ENCODE peak calls at places on chromosomes 12 and 14, in four cellular contexts. One of them, this sample, is unnamed.

GRCh38 chr12:19168634-19169033 is 39.1 kb downstream of the PLEKHA5 start:
- DNase-seq in K562: no peak
- DNase-seq in A549: no peak
- DNase-seq in HepG2: no peak
- DNase-seq in this sample: no peak

GRCh38 chr14:54786191-54786755 is 116.4 kb downstream of the GCH1 start:
- DNase-seq in K562: no peak
- DNase-seq in HepG2: no peak
- DNase-seq in A549: no peak
- DNase-seq in this sample: no peak

GRCh38 chr12:83864064-83864463 is 1048.5 kb downstream of the SLC6A15 start:
- DNase-seq in HepG2: no peak
- DNase-seq in A549: no peak
- DNase-seq in K562: no peak
- DNase-seq in this sample: no peak

GRCh38 chr14:89853976-89854693 is 100.4 kb downstream of the EFCAB11 start:
- DNase-seq in A549: no peak
- DNase-seq in K562: no peak
- DNase-seq in HepG2: no peak
- DNase-seq in this sample: no peak

GRCh38 chr12:55827806-55828205 is 1.6 kb downstream of the DNAJC14 start:
- DNase-seq in HepG2: no peak
- DNase-seq in A549: no peak
- DNase-seq in K562: no peak
- DNase-seq in this sample: no peak

GRCh38 chr12:120783197-120783596 is 57.6 kb downstream of the ACADS start:
- DNase-seq in K562: no peak
- DNase-seq in HepG2: peak
- DNase-seq in A549: no peak
- DNase-seq in this sample: no peak

GRCh38 chr12:93798279-93798678 is 121.1 kb downstream of the CRADD start:
- DNase-seq in HepG2: no peak
- DNase-seq in A549: no peak
- DNase-seq in K562: no peak
- DNase-seq in this sample: no peak

GRCh38 chr14:28652782-28653181 is 113.8 kb upstream of the FOXG1 start:
- DNase-seq in K562: no peak
- DNase-seq in A549: peak
- DNase-seq in HepG2: no peak
- DNase-seq in this sample: no peak

GRCh38 chr14:106309423-106309822 is 783.0 kb downstream of the TMEM121 start:
- DNase-seq in A549: no peak
- DNase-seq in HepG2: no peak
- DNase-seq in K562: no peak
- DNase-seq in this sample: peak

GRCh38 chr12:59596232-59597143 is 659 bp downstream of the SLC16A7 start:
- DNase-seq in A549: peak
- DNase-seq in HepG2: peak
- DNase-seq in K562: no peak
- DNase-seq in this sample: peak

GRCh38 chr14:22903742-22904087 is 15.2 kb downstream of the RBM23 start:
- DNase-seq in K562: no peak
- DNase-seq in HepG2: no peak
- DNase-seq in A549: no peak
- DNase-seq in this sample: no peak

GRCh38 chr14:74401504-74402241 is 24.3 kb downstream of the SYNDIG1L start:
- DNase-seq in K562: peak
- DNase-seq in HepG2: no peak
- DNase-seq in A549: no peak
- DNase-seq in this sample: peak
- TF ChIP-seq POLR2AphosphoS2 in K562: no peak
- TF ChIP-seq POLR2AphosphoS2 in HepG2: no peak
- TF ChIP-seq POLR2AphosphoS2 in A549: no peak
- TF ChIP-seq POLR2AphosphoS2 in this sample: no peak

GRCh38 chr12:110421701-110422100 is 18.2 kb upstream of the ANAPC7 start:
- DNase-seq in HepG2: no peak
- DNase-seq in A549: no peak
- DNase-seq in K562: no peak
- DNase-seq in this sample: no peak
- H3K27ac ChIP-seq in HepG2: no peak
- H3K27ac ChIP-seq in A549: no peak
- H3K27ac ChIP-seq in K562: no peak
- H3K27ac ChIP-seq in this sample: no peak

GRCh38 chr12:52147983-52148540 is 43.8 kb downstream of the KRT80 start:
- DNase-seq in K562: no peak
- DNase-seq in HepG2: no peak
- DNase-seq in A549: peak
- DNase-seq in this sample: no peak

GRCh38 chr12:52147367-52147972 is 44.3 kb downstream of the KRT80 start:
- DNase-seq in K562: peak
- DNase-seq in A549: peak
- DNase-seq in HepG2: peak
- DNase-seq in this sample: no peak

GRCh38 chr12:52149651-52150241 is 42.1 kb downstream of the KRT80 start:
- DNase-seq in HepG2: no peak
- DNase-seq in A549: peak
- DNase-seq in K562: no peak
- DNase-seq in this sample: no peak

GRCh38 chr12:52148541-52149181 is 43.2 kb downstream of the KRT80 start:
- DNase-seq in HepG2: no peak
- DNase-seq in A549: peak
- DNase-seq in K562: no peak
- DNase-seq in this sample: no peak

GRCh38 chr12:52149182-52149641 is 42.6 kb downstream of the KRT80 start:
- DNase-seq in HepG2: no peak
- DNase-seq in K562: no peak
- DNase-seq in A549: no peak
- DNase-seq in this sample: no peak
- TF ChIP-seq POLR2AphosphoS2 in HepG2: no peak
- TF ChIP-seq POLR2AphosphoS2 in K562: no peak
- TF ChIP-seq POLR2AphosphoS2 in A549: no peak
- TF ChIP-seq POLR2AphosphoS2 in this sample: no peak

DNA sequence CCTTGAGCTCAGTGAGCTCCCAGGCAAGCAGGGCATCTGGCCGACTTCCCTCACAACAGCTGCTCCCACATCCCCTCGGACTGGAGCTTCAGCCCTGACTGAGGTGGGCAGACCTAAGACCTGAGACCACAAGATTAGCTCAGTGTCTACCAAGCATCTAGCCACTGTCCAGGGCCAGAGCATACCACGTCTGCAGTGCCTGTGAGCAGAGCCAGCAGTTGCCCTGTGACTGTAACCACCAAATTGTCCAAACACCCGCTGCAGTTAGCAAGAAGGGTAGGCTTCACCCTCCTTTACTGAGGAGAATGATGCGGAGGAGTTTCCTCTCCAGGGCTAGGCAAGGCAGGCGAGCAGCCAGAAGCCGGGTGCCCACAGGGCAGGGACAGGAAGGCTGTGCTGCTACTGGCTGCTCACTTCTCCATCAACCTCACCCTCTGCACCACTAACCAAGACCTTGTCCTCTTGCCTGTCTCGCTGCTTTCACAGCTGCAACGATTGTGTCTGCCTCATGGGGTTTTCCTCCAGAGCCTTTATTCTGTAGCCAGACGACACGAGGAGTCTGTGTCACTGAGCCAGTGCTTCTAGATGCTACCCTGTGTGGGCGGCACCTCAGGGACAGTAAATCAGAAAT is 53.9 kb downstream of the ANAPC7 start:
- DNase-seq in HepG2: no peak
- DNase-seq in A549: no peak
- DNase-seq in K562: no peak
- DNase-seq in this sample: no peak
- H3K27ac ChIP-seq in HepG2: no peak
- H3K27ac ChIP-seq in A549: no peak
- H3K27ac ChIP-seq in K562: peak
- H3K27ac ChIP-seq in this sample: no peak

DNA sequence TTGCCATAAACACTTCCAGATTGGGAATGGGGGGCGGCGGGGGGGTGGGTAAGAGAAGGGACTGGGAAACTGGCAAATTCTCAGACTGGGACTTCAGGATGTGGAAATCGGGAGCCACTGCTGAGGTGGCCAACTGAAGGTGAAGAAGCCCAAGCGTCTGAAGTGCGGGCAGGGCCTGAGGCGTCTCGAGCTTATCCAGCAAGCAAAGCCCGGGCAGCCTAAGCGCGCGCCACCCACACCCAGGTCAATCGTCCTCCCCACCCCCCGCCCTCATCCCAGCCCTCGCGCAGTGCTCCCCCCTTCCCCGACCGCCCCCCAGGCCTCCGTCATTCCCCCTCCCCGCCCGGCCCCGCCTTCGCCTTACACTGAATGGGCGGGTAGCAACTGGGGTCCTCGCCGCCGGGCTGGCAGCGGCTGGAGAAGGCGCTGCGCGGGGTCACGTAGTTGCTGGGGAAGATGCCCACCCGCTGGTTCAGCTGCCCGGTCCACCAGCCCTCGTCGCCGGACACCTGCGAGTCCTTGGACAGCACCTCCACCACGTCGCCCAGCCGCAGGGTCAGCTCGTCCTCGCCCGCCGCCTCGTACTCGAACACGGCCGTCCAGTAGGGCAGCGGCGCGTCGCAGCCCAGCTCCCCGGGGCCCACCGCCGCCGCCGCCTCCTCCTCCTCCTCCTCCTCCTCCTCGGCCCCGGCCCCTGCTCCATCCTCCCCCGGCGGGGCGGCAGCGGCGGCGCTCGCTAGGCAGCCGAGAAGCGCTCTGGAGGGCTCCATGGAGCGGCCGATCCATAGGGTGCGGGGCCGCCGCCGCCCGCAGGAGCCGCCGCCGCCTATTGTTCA is 693 bp downstream of the MAP3K9 start:
- DNase-seq in HepG2: no peak
- DNase-seq in A549: peak
- DNase-seq in K562: no peak
- DNase-seq in this sample: no peak
- TF ChIP-seq POLR2AphosphoS2 in HepG2: no peak
- TF ChIP-seq POLR2AphosphoS2 in A549: no peak
- TF ChIP-seq POLR2AphosphoS2 in K562: no peak
- TF ChIP-seq POLR2AphosphoS2 in this sample: no peak

GRCh38 chr14:52015411-52016030 is 26.2 kb downstream of the RTRAF start:
- DNase-seq in A549: peak
- DNase-seq in HepG2: peak
- DNase-seq in K562: peak
- DNase-seq in this sample: no peak
- H3K27ac ChIP-seq in A549: no peak
- H3K27ac ChIP-seq in HepG2: no peak
- H3K27ac ChIP-seq in K562: no peak
- H3K27ac ChIP-seq in this sample: no peak

GRCh38 chr14:83483063-83483462 is 1949.4 kb upstream of the SEL1L start:
- DNase-seq in K562: no peak
- DNase-seq in HepG2: no peak
- DNase-seq in A549: no peak
- DNase-seq in this sample: no peak
- TF ChIP-seq POLR2AphosphoS2 in K562: no peak
- TF ChIP-seq POLR2AphosphoS2 in HepG2: no peak
- TF ChIP-seq POLR2AphosphoS2 in A549: no peak
- TF ChIP-seq POLR2AphosphoS2 in this sample: no peak

DNA sequence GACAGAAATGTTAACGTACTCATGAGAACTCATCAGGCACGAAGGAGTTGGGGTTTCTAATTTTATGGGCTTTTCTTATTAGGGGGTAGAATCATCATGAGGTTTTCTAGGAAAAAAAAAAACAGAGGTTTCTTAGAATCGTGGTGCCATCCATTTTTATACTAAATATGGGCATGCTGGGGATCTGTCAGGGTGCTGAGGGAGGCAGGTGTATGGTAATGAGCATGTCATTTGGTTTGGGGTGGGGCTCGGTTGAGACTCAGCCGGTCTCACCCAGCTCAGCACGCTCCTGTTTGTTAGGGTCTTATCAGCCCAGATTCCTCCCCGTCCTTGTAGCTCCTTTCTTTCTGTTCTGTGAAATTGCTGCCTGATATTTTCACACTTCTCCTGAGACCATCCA is 98.2 kb downstream of the DICER1 start:
- DNase-seq in HepG2: no peak
- DNase-seq in K562: no peak
- DNase-seq in A549: no peak
- DNase-seq in this sample: no peak
- H3K27ac ChIP-seq in HepG2: no peak
- H3K27ac ChIP-seq in K562: no peak
- H3K27ac ChIP-seq in A549: no peak
- H3K27ac ChIP-seq in this sample: no peak

DNA sequence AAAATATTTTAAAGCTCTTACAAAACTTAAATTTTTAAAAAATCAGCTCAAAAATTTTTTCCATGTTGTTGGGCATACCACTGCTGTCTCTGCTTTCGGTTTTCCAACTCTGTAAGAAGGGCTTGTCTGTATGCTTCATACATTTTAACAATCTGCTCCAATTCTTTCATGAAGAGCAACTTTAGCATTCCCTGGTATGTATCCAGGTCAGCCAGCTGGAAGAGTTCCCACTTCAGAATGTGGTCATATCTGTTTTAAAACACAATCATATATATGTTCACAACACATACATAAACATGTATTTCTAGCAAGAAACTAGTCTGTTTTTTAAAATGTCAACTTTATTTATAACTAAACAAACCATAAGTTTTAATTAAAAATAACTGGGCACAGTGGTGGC is 33.0 kb downstream of the SAV1 start:
- DNase-seq in A549: no peak
- DNase-seq in HepG2: no peak
- DNase-seq in K562: no peak
- DNase-seq in this sample: no peak
- TF ChIP-seq POLR2AphosphoS2 in A549: no peak
- TF ChIP-seq POLR2AphosphoS2 in HepG2: no peak
- TF ChIP-seq POLR2AphosphoS2 in K562: no peak
- TF ChIP-seq POLR2AphosphoS2 in this sample: no peak

DNA sequence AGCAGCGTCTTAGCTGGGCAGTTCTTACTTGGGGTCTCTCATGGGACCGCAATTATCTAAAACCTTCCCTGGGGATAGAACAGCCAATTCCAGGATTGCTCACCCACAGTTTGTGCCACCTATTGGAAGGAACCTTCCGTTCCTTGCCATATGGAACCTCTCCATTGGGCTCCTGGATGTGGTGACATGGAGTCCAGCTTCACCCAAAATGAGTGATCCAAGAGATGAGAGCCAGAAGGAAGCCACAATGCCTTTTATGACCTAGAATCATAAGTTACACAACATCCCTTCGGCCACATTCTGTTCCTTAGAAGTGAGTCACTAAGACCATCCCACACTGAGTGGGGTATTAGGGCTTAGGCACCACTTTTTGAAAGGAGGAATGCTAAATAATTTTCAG is 164.4 kb downstream of the FBXL14 start:
- DNase-seq in HepG2: no peak
- DNase-seq in A549: no peak
- DNase-seq in K562: no peak
- DNase-seq in this sample: no peak
- H3K27ac ChIP-seq in HepG2: no peak
- H3K27ac ChIP-seq in A549: no peak
- H3K27ac ChIP-seq in K562: no peak
- H3K27ac ChIP-seq in this sample: no peak